ENCODE peak calls at places on chromosome X, in ten cellular contexts. One of them, this sample, is unnamed.

GRCh38 chrX:153974003-153974725 is 1.6 kb downstream of the TMEM187 start:
- DNase-seq in neural crest cell: no peak
- DNase-seq in CD4-positive, alpha-beta T cell: no peak
- DNase-seq in astrocyte of the spinal cord: no peak
- DNase-seq in stomach: no peak
- DNase-seq in left lung: no peak
- DNase-seq in foreskin fibroblast: no peak
- DNase-seq in GM13976: no peak
- DNase-seq in tibial artery: no peak
- DNase-seq in endothelial cell: no peak
- DNase-seq in this sample: no peak

GRCh38 chrX:16436348-16437188 is 213.4 kb upstream of the S100G start:
- DNase-seq in neural crest cell: peak
- DNase-seq in CD4-positive, alpha-beta T cell: peak
- DNase-seq in astrocyte of the spinal cord: peak
- DNase-seq in stomach: peak
- DNase-seq in left lung: no peak
- DNase-seq in foreskin fibroblast: peak
- DNase-seq in GM13976: peak
- DNase-seq in tibial artery: peak
- DNase-seq in endothelial cell: peak
- DNase-seq in this sample: no peak

GRCh38 chrX:24506082-24506481 is 41.0 kb downstream of the PDK3 start:
- DNase-seq in neural crest cell: no peak
- DNase-seq in CD4-positive, alpha-beta T cell: no peak
- DNase-seq in astrocyte of the spinal cord: no peak
- DNase-seq in stomach: no peak
- DNase-seq in left lung: no peak
- DNase-seq in foreskin fibroblast: peak
- DNase-seq in GM13976: peak
- DNase-seq in tibial artery: no peak
- DNase-seq in endothelial cell: no peak
- DNase-seq in this sample: no peak

GRCh38 chrX:2299871-2300270 is 200.9 kb downstream of the DHRSX start:
- DNase-seq in neural crest cell: no peak
- DNase-seq in CD4-positive, alpha-beta T cell: no peak
- DNase-seq in astrocyte of the spinal cord: no peak
- DNase-seq in stomach: no peak
- DNase-seq in left lung: no peak
- DNase-seq in foreskin fibroblast: no peak
- DNase-seq in GM13976: no peak
- DNase-seq in tibial artery: no peak
- DNase-seq in endothelial cell: no peak
- DNase-seq in this sample: no peak

GRCh38 chrX:43456056-43456455 is 200.0 kb upstream of the MAOA start:
- DNase-seq in neural crest cell: no peak
- DNase-seq in CD4-positive, alpha-beta T cell: no peak
- DNase-seq in astrocyte of the spinal cord: no peak
- DNase-seq in stomach: no peak
- DNase-seq in left lung: no peak
- DNase-seq in foreskin fibroblast: no peak
- DNase-seq in GM13976: no peak
- DNase-seq in tibial artery: no peak
- DNase-seq in endothelial cell: no peak
- DNase-seq in this sample: no peak

GRCh38 chrX:150508461-150509367 is 59.7 kb upstream of the MTM1 start:
- DNase-seq in neural crest cell: no peak
- DNase-seq in CD4-positive, alpha-beta T cell: no peak
- DNase-seq in astrocyte of the spinal cord: peak
- DNase-seq in stomach: peak
- DNase-seq in left lung: no peak
- DNase-seq in foreskin fibroblast: no peak
- DNase-seq in GM13976: no peak
- DNase-seq in tibial artery: peak
- DNase-seq in endothelial cell: peak
- DNase-seq in this sample: no peak

GRCh38 chrX:136192839-136193414 is 45.6 kb downstream of the FHL1 start:
- DNase-seq in neural crest cell: no peak
- DNase-seq in CD4-positive, alpha-beta T cell: no peak
- DNase-seq in astrocyte of the spinal cord: peak
- DNase-seq in stomach: no peak
- DNase-seq in left lung: no peak
- DNase-seq in foreskin fibroblast: no peak
- DNase-seq in GM13976: no peak
- DNase-seq in tibial artery: no peak
- DNase-seq in endothelial cell: no peak
- DNase-seq in this sample: no peak

GRCh38 chrX:136204571-136204970 is 46.6 kb downstream of the MAP7D3 start:
- DNase-seq in neural crest cell: no peak
- DNase-seq in CD4-positive, alpha-beta T cell: no peak
- DNase-seq in astrocyte of the spinal cord: peak
- DNase-seq in stomach: no peak
- DNase-seq in left lung: no peak
- DNase-seq in foreskin fibroblast: no peak
- DNase-seq in GM13976: no peak
- DNase-seq in tibial artery: no peak
- DNase-seq in endothelial cell: peak
- DNase-seq in this sample: no peak

GRCh38 chrX:119659522-119659921 is 33.4 kb downstream of the SEPTIN6 start:
- DNase-seq in neural crest cell: no peak
- DNase-seq in CD4-positive, alpha-beta T cell: no peak
- DNase-seq in astrocyte of the spinal cord: no peak
- DNase-seq in stomach: no peak
- DNase-seq in left lung: no peak
- DNase-seq in foreskin fibroblast: no peak
- DNase-seq in GM13976: no peak
- DNase-seq in tibial artery: no peak
- DNase-seq in endothelial cell: no peak
- DNase-seq in this sample: no peak

GRCh38 chrX:46686003-46686645 is 72.8 kb downstream of the SLC9A7 start:
- DNase-seq in neural crest cell: peak
- DNase-seq in CD4-positive, alpha-beta T cell: peak
- DNase-seq in astrocyte of the spinal cord: peak
- DNase-seq in stomach: no peak
- DNase-seq in left lung: no peak
- DNase-seq in foreskin fibroblast: no peak
- DNase-seq in GM13976: peak
- DNase-seq in tibial artery: peak
- DNase-seq in endothelial cell: peak
- DNase-seq in this sample: no peak

GRCh38 chrX:64842492-64842891 is 133.8 kb downstream of the ZC4H2 start:
- DNase-seq in neural crest cell: no peak
- DNase-seq in CD4-positive, alpha-beta T cell: peak
- DNase-seq in astrocyte of the spinal cord: no peak
- DNase-seq in stomach: no peak
- DNase-seq in left lung: no peak
- DNase-seq in foreskin fibroblast: no peak
- DNase-seq in GM13976: no peak
- DNase-seq in tibial artery: no peak
- DNase-seq in endothelial cell: no peak
- DNase-seq in this sample: no peak

GRCh38 chrX:118484216-118484903 is 11.3 kb upstream of the DOCK11 start:
- DNase-seq in neural crest cell: no peak
- DNase-seq in CD4-positive, alpha-beta T cell: no peak
- DNase-seq in astrocyte of the spinal cord: no peak
- DNase-seq in stomach: peak
- DNase-seq in left lung: no peak
- DNase-seq in foreskin fibroblast: no peak
- DNase-seq in GM13976: no peak
- DNase-seq in tibial artery: no peak
- DNase-seq in endothelial cell: no peak
- DNase-seq in this sample: no peak

GRCh38 chrX:17882680-17883079 is 21.6 kb upstream of the RAI2 start:
- DNase-seq in neural crest cell: no peak
- DNase-seq in CD4-positive, alpha-beta T cell: no peak
- DNase-seq in astrocyte of the spinal cord: no peak
- DNase-seq in stomach: no peak
- DNase-seq in left lung: no peak
- DNase-seq in foreskin fibroblast: no peak
- DNase-seq in GM13976: no peak
- DNase-seq in tibial artery: no peak
- DNase-seq in endothelial cell: no peak
- DNase-seq in this sample: no peak

DNA sequence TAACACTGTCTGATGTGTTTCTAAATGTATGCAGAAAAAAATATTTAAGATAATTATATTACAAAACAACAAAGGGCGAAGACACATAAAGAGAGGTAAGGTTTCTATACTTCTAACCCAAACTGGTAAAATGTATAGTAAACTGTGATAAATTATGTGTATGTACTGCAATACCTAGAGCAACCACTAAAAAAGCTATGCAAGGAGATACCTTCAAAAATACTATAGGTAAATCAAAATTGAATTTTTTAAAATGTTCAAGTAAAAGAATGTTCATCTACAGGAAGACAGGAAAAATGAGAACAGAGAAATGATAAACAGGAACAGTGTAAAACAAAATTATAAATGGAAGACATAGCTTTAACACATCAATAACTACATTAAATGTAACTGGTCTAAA is 27.3 kb upstream of the RAI2 start:
- DNase-seq in neural crest cell: no peak
- DNase-seq in CD4-positive, alpha-beta T cell: no peak
- DNase-seq in astrocyte of the spinal cord: no peak
- DNase-seq in stomach: no peak
- DNase-seq in left lung: no peak
- DNase-seq in foreskin fibroblast: no peak
- DNase-seq in GM13976: no peak
- DNase-seq in tibial artery: no peak
- DNase-seq in endothelial cell: no peak
- DNase-seq in this sample: no peak
- TF ChIP-seq CTCF in neural crest cell: peak
- TF ChIP-seq CTCF in CD4-positive, alpha-beta T cell: no peak
- TF ChIP-seq CTCF in astrocyte of the spinal cord: no peak
- TF ChIP-seq CTCF in stomach: no peak
- TF ChIP-seq CTCF in left lung: no peak
- TF ChIP-seq CTCF in foreskin fibroblast: no peak
- TF ChIP-seq CTCF in GM13976: no peak
- TF ChIP-seq CTCF in tibial artery: no peak
- TF ChIP-seq CTCF in endothelial cell: peak
- TF ChIP-seq CTCF in this sample: no peak

GRCh38 chrX:39149761-39150160 is 348.5 kb downstream of the MID1IP1 start:
- DNase-seq in neural crest cell: peak
- DNase-seq in CD4-positive, alpha-beta T cell: peak
- DNase-seq in astrocyte of the spinal cord: peak
- DNase-seq in stomach: peak
- DNase-seq in left lung: peak
- DNase-seq in foreskin fibroblast: peak
- DNase-seq in GM13976: peak
- DNase-seq in tibial artery: peak
- DNase-seq in endothelial cell: peak
- DNase-seq in this sample: peak

GRCh38 chrX:39150621-39151020 is 349.4 kb downstream of the MID1IP1 start:
- DNase-seq in neural crest cell: no peak
- DNase-seq in CD4-positive, alpha-beta T cell: no peak
- DNase-seq in astrocyte of the spinal cord: no peak
- DNase-seq in stomach: no peak
- DNase-seq in left lung: no peak
- DNase-seq in foreskin fibroblast: no peak
- DNase-seq in GM13976: no peak
- DNase-seq in tibial artery: no peak
- DNase-seq in endothelial cell: no peak
- DNase-seq in this sample: no peak

GRCh38 chrX:39157006-39157405 is 355.7 kb downstream of the MID1IP1 start:
- DNase-seq in neural crest cell: no peak
- DNase-seq in CD4-positive, alpha-beta T cell: no peak
- DNase-seq in astrocyte of the spinal cord: no peak
- DNase-seq in stomach: no peak
- DNase-seq in left lung: no peak
- DNase-seq in foreskin fibroblast: no peak
- DNase-seq in GM13976: no peak
- DNase-seq in tibial artery: no peak
- DNase-seq in endothelial cell: no peak
- DNase-seq in this sample: no peak

GRCh38 chrX:39150210-39150609 is 349.0 kb downstream of the MID1IP1 start:
- DNase-seq in neural crest cell: no peak
- DNase-seq in CD4-positive, alpha-beta T cell: no peak
- DNase-seq in astrocyte of the spinal cord: no peak
- DNase-seq in stomach: no peak
- DNase-seq in left lung: no peak
- DNase-seq in foreskin fibroblast: no peak
- DNase-seq in GM13976: no peak
- DNase-seq in tibial artery: no peak
- DNase-seq in endothelial cell: no peak
- DNase-seq in this sample: no peak

GRCh38 chrX:39152106-39152649 is 350.9 kb downstream of the MID1IP1 start:
- DNase-seq in neural crest cell: peak
- DNase-seq in CD4-positive, alpha-beta T cell: peak
- DNase-seq in astrocyte of the spinal cord: no peak
- DNase-seq in stomach: peak
- DNase-seq in left lung: peak
- DNase-seq in foreskin fibroblast: no peak
- DNase-seq in GM13976: peak
- DNase-seq in tibial artery: no peak
- DNase-seq in endothelial cell: peak
- DNase-seq in this sample: no peak
- TF ChIP-seq CTCF in neural crest cell: peak
- TF ChIP-seq CTCF in CD4-positive, alpha-beta T cell: peak
- TF ChIP-seq CTCF in astrocyte of the spinal cord: peak
- TF ChIP-seq CTCF in stomach: peak
- TF ChIP-seq CTCF in left lung: peak
- TF ChIP-seq CTCF in foreskin fibroblast: peak
- TF ChIP-seq CTCF in GM13976: peak
- TF ChIP-seq CTCF in tibial artery: no peak
- TF ChIP-seq CTCF in endothelial cell: peak
- TF ChIP-seq CTCF in this sample: no peak

GRCh38 chrX:68942797-68943196 is 114.0 kb downstream of the EFNB1 start:
- DNase-seq in neural crest cell: no peak
- DNase-seq in CD4-positive, alpha-beta T cell: no peak
- DNase-seq in astrocyte of the spinal cord: no peak
- DNase-seq in stomach: no peak
- DNase-seq in left lung: no peak
- DNase-seq in foreskin fibroblast: no peak
- DNase-seq in GM13976: no peak
- DNase-seq in tibial artery: no peak
- DNase-seq in endothelial cell: no peak
- DNase-seq in this sample: no peak
- TF ChIP-seq CTCF in neural crest cell: no peak
- TF ChIP-seq CTCF in CD4-positive, alpha-beta T cell: no peak
- TF ChIP-seq CTCF in astrocyte of the spinal cord: no peak
- TF ChIP-seq CTCF in stomach: no peak
- TF ChIP-seq CTCF in left lung: no peak
- TF ChIP-seq CTCF in foreskin fibroblast: no peak
- TF ChIP-seq CTCF in GM13976: no peak
- TF ChIP-seq CTCF in tibial artery: no peak
- TF ChIP-seq CTCF in endothelial cell: no peak
- TF ChIP-seq CTCF in this sample: no peak

DNA sequence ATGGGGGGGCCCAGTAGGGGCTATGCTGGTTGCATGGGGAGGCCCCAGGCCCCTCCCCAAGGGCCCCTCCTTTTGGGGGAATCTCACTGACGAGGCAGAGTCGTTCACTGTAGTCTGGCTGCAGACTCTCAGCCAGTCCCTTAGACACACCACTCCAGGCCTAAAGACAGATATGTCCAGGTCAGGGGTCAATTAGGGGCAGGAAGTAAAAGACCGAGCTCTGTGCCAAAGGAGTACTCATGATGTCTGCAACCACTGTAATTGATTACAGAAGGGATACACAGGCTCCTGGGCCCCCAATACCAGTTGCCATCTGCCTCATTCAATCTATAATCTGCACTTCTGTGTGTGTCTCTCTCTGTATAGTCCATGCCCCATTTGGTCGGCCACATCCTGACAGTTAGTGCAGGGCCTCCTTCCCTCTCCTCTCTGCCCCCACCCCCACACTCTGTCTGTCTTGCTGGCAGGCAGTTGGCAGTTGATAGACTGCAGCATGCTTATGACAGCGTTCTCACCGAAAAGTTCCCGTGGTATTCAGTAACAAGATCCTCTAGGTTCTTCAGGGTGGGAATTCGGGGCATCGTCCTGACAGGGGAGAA is 1.3 kb upstream of the CXorf65 start:
- DNase-seq in neural crest cell: no peak
- DNase-seq in CD4-positive, alpha-beta T cell: peak
- DNase-seq in astrocyte of the spinal cord: no peak
- DNase-seq in stomach: no peak
- DNase-seq in left lung: no peak
- DNase-seq in foreskin fibroblast: no peak
- DNase-seq in GM13976: no peak
- DNase-seq in tibial artery: no peak
- DNase-seq in endothelial cell: no peak
- DNase-seq in this sample: no peak
- TF ChIP-seq CTCF in neural crest cell: no peak
- TF ChIP-seq CTCF in CD4-positive, alpha-beta T cell: no peak
- TF ChIP-seq CTCF in astrocyte of the spinal cord: no peak
- TF ChIP-seq CTCF in stomach: no peak
- TF ChIP-seq CTCF in left lung: no peak
- TF ChIP-seq CTCF in foreskin fibroblast: no peak
- TF ChIP-seq CTCF in GM13976: no peak
- TF ChIP-seq CTCF in tibial artery: no peak
- TF ChIP-seq CTCF in endothelial cell: no peak
- TF ChIP-seq CTCF in this sample: no peak